ENCODE peak calls at places on chromosomes 11 and 22, in five cellular contexts. B is tibial nerve, V is K562, W is upper lobe of left lung, S is H1. H is an unnamed sample. For H3K4me1, the result is how much of the 10 kb centered on the place peaks cover.

GRCh38 chr11:125320347-125321122 is 156.0 kb downstream of the PKNOX2 start:
- DNase-seq in S (no peak), W (no peak), V (no peak), B (no peak), H (no peak)

GRCh38 chr11:92556435-92556834 is 331.8 kb downstream of the FAT3 start:
- DNase-seq in B (no peak), S (no peak), W (no peak), V (no peak), H (no peak)

GRCh38 chr22:50516891-50517290 is 8.5 kb downstream of the SCO2 start:
- DNase-seq in V (no peak), B (no peak), W (peak), S (no peak), H (no peak)

GRCh38 chr11:102286292-102286691 is 31.0 kb upstream of the BIRC3 start:
- DNase-seq in B (no peak), W (no peak), V (no peak), S (no peak), H (no peak)

GRCh38 chr11:15594607-15595006 is 479.9 kb downstream of the INSC start:
- DNase-seq in V (no peak), W (peak), B (no peak), S (no peak), H (no peak)

GRCh38 chr11:126303623-126304456 is at the start of gene DCPS:
- DNase-seq in B (peak), S (peak), W (peak), V (peak), H (peak)

GRCh38 chr11:44621140-44621681 is 55.7 kb downstream of the CD82 start:
- DNase-seq in W (peak), V (peak), S (peak), B (peak), H (peak)

GRCh38 chr11:116840224-116840745 is 2.9 kb upstream of the APOA1 start:
- DNase-seq in S (no peak), B (no peak), V (peak), W (no peak), H (no peak)

GRCh38 chr11:19781351-19781750 is 68.7 kb downstream of the NAV2 start:
- DNase-seq in V (no peak), B (no peak), W (no peak), S (no peak), H (no peak)

GRCh38 chr11:121892863-121893262 is 223.2 kb downstream of the BLID start:
- DNase-seq in V (no peak), S (no peak), W (no peak), B (no peak), H (no peak)
- TF ChIP-seq EP300 in V (no peak), S (no peak), W (no peak), B (no peak), H (no peak)

GRCh38 chr11:46675949-46676348 is 24.5 kb downstream of the ARHGAP1 start:
- DNase-seq in V (no peak), B (no peak), W (no peak), S (no peak), H (no peak)

GRCh38 chr11:46673713-46674462 is 26.5 kb downstream of the ARHGAP1 start:
- DNase-seq in S (no peak), W (no peak), V (no peak), B (no peak), H (no peak)

GRCh38 chr11:46675288-46675851 is 25.0 kb downstream of the ARHGAP1 start:
- DNase-seq in V (no peak), B (peak), W (no peak), S (no peak), H (peak)

GRCh38 chr11:46676436-46677158 is 23.8 kb downstream of the ARHGAP1 start:
- DNase-seq in S (no peak), W (no peak), B (no peak), V (no peak), H (no peak)

GRCh38 chr11:46674463-46675287 is 25.7 kb downstream of the ARHGAP1 start:
- DNase-seq in S (peak), V (peak), W (no peak), B (no peak), H (no peak)
- H3K4me1 ChIP-seq in S (under half), V (under half), W (under half), B (under half), H (under half)

GRCh38 chr11:10529279-10529678 is 11.7 kb downstream of the RNF141 start:
- DNase-seq in B (no peak), V (no peak), S (no peak), W (no peak), H (no peak)
- TF ChIP-seq EP300 in B (no peak), V (no peak), S (no peak), W (no peak), H (no peak)

GRCh38 chr11:69640995-69641581 is at the start of gene CCND1:
- DNase-seq in W (peak), V (peak), S (no peak), B (peak), H (no peak)

GRCh38 chr11:69638941-69639681 is 1.8 kb upstream of the CCND1 start:
- DNase-seq in S (peak), V (peak), B (peak), W (peak), H (peak)

GRCh38 chr11:69639843-69640242 is 1.1 kb upstream of the CCND1 start:
- DNase-seq in V (no peak), S (no peak), W (no peak), B (no peak), H (no peak)

GRCh38 chr11:69641681-69642548 is 959 bp downstream of the CCND1 start:
- DNase-seq in V (peak), W (peak), S (no peak), B (no peak), H (no peak)

DNA sequence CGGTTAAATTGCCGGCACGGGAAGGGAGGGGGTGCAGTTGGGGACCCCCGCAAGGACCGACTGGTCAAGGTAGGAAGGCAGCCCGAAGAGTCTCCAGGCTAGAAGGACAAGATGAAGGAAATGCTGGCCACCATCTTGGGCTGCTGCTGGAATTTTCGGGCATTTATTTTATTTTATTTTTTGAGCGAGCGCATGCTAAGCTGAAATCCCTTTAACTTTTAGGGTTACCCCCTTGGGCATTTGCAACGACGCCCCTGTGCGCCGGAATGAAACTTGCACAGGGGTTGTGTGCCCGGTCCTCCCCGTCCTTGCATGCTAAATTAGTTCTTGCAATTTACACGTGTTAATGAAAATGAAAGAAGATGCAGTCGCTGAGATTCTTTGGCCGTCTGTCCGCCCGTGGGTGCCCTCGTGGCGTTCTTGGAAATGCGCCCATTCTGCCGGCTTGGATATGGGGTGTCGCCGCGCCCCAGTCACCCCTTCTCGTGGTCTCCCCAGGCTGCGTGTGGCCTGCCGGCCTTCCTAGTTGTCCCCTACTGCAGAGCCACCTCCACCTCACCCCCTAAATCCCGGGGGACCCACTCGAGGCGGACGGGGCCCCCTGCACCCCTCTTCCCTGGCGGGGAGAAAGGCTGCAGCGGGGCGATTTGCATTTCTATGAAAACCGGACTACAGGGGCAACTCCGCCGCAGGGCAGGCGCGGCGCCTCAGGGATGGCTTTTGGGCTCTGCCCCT is 529 bp upstream of the CCND1 start:
- DNase-seq in W (no peak), V (no peak), B (no peak), S (no peak), H (no peak)
- H3K4me1 ChIP-seq in W (half or more), V (half or more), B (under half), S (under half), H (half or more)

DNA sequence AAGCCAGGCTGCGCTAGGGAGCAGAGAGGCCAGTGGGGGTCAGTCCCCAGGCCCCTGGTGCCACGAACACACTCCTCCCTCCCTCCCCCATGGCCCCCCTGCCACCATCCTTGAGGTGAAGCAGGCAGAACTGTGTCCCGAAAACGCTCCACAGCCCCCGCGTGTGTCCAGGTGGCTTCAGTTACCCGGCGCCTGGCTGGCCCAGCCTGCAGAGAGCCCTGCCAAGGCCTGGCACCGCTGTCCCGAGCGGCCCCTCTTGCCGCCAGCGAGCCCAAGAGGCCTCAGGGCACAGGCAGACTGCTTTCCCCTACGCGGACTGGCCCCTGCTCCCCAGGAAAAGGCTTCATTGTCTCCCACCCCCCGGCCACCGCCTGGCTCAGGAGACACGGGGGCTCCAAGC is 27.7 kb downstream of the CDKN1C start:
- DNase-seq in S (no peak), B (no peak), W (peak), V (no peak), H (no peak)
- TF ChIP-seq EP300 in S (no peak), B (no peak), W (no peak), V (no peak), H (no peak)

DNA sequence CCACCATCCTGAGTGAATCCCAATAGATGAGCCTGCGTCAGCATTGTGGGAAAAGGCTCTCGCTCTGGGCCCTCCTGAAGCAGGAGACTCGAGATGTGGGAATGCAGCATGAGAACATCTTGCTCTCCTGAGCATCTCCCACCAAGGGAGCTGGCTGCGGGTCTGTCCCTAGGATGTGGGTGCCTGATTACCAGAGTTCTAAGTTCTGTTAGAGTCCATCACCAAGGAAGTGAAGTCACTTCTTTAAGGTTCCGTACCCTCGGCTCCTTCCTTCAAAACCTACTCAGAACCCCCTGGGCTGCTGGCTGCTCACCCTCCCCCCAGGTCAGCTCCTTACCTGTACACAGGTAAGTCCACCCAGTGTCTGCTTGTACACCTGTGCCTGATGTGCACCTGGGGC is 100.5 kb upstream of the IGLL5 start:
- DNase-seq in S (no peak), V (no peak), B (no peak), W (no peak), H (peak)
- H3K4me1 ChIP-seq in S (under half), V (under half), B (under half), W (under half), H (under half)

GRCh38 chr11:128891912-128892398 is 799 bp downstream of the KCNJ5 start:
- DNase-seq in B (no peak), S (no peak), W (no peak), V (no peak), H (no peak)
- TF ChIP-seq EP300 in B (no peak), S (no peak), W (no peak), V (no peak), H (no peak)